ENCODE peak calls at places on chromosomes 12 and 14, in eight cellular contexts. P, O, N, Z, C, U, K and A are unnamed samples.

GRCh38 chr14:36773136-36773540 is 111.5 kb downstream of the PAX9 start:
- DNase-seq in N (no peak), C (no peak), Z (peak), P (no peak), O (peak), U (peak), K (no peak), A (peak)

GRCh38 chr14:92706386-92706785 is 42.0 kb downstream of the LGMN start:
- DNase-seq in P (no peak), O (no peak), N (no peak), K (no peak), C (no peak), U (no peak), Z (no peak), A (no peak)

GRCh38 chr14:97723834-97724770 is 926.9 kb downstream of the VRK1 start:
- DNase-seq in K (no peak), C (no peak), P (no peak), U (no peak), Z (no peak), N (no peak), O (no peak), A (no peak)

GRCh38 chr12:104578453-104578852 is 121.7 kb downstream of the CHST11 start:
- DNase-seq in O (no peak), N (peak), K (no peak), U (peak), Z (peak), C (no peak), P (no peak), A (peak)

GRCh38 chr12:26471560-26471959 is 276.2 kb downstream of the SSPN start:
- DNase-seq in K (no peak), O (no peak), C (no peak), P (no peak), U (no peak), Z (peak), N (no peak), A (peak)

GRCh38 chr14:22393796-22394195 is 195.2 kb downstream of the DAD1 start:
- DNase-seq in K (no peak), N (no peak), P (no peak), U (no peak), O (no peak), C (no peak), Z (no peak), A (no peak)

GRCh38 chr12:2578772-2579171 is 216.0 kb upstream of the FKBP4 start:
- DNase-seq in Z (no peak), P (no peak), K (no peak), C (no peak), N (no peak), O (no peak), U (no peak), A (no peak)

GRCh38 chr12:54262403-54262925 is 17.5 kb downstream of the CBX5 start:
- DNase-seq in N (no peak), K (no peak), P (no peak), O (no peak), U (peak), C (no peak), Z (peak), A (peak)

GRCh38 chr12:52307836-52308806 is 13.1 kb downstream of the KRT83 start:
- DNase-seq in K (peak), O (peak), N (peak), P (peak), U (peak), C (no peak), Z (peak), A (peak)

GRCh38 chr12:55607821-55608602 is 28.7 kb upstream of the OR10P1 start:
- DNase-seq in N (no peak), K (no peak), O (no peak), Z (no peak), U (no peak), P (no peak), C (no peak), A (no peak)

GRCh38 chr12:7459973-7460372 is 16.0 kb upstream of the CD163L1 start:
- DNase-seq in O (no peak), N (no peak), U (no peak), P (no peak), K (no peak), Z (no peak), C (no peak), A (no peak)

GRCh38 chr12:24909667-24910066 is 39.2 kb downstream of the BCAT1 start:
- DNase-seq in U (peak), Z (peak), O (no peak), C (no peak), P (no peak), N (no peak), K (no peak), A (peak)

GRCh38 chr12:65324056-65324455 is 45.6 kb downstream of the MSRB3 start:
- DNase-seq in P (no peak), K (no peak), N (peak), U (no peak), Z (no peak), O (no peak), C (no peak), A (peak)

GRCh38 chr12:102950107-102950949 is 7.1 kb upstream of the ASCL1 start:
- DNase-seq in U (no peak), P (no peak), N (peak), Z (no peak), K (no peak), C (no peak), O (no peak), A (no peak)

GRCh38 chr14:58732387-58732786 is 94.6 kb downstream of the DACT1 start:
- DNase-seq in K (no peak), U (no peak), C (no peak), P (no peak), N (no peak), O (no peak), Z (no peak), A (no peak)

GRCh38 chr14:103109789-103110415 is 13.4 kb upstream of the TNFAIP2 start:
- DNase-seq in U (peak), O (no peak), P (no peak), C (no peak), N (peak), K (no peak), Z (peak), A (peak)

GRCh38 chr14:30610719-30611388 is 11.3 kb upstream of the SCFD1 start:
- DNase-seq in C (no peak), U (peak), K (no peak), N (no peak), P (no peak), Z (peak), O (peak), A (peak)

GRCh38 chr14:95374262-95374997 is 54.7 kb upstream of the CLMN start:
- DNase-seq in P (no peak), U (no peak), Z (no peak), K (no peak), N (peak), O (no peak), C (no peak), A (no peak)

GRCh38 chr12:119547016-119547415 is 46.6 kb upstream of the TMEM233 start:
- DNase-seq in N (no peak), P (no peak), K (no peak), Z (no peak), C (no peak), U (no peak), O (no peak), A (no peak)

GRCh38 chr14:105071326-105071725 is 6.1 kb upstream of the GPR132 start:
- DNase-seq in P (no peak), U (no peak), Z (no peak), C (no peak), K (no peak), O (no peak), N (no peak), A (no peak)

GRCh38 chr12:105897311-105897725 is 241.4 kb downstream of the NUAK1 start:
- DNase-seq in U (no peak), P (no peak), K (no peak), N (no peak), Z (no peak), C (no peak), O (no peak), A (no peak)

GRCh38 chr12:30965613-30965985 is 39.1 kb downstream of the TSPAN11 start:
- DNase-seq in C (no peak), N (no peak), K (no peak), O (no peak), P (no peak), Z (no peak), U (no peak), A (peak)

GRCh38 chr14:101068293-101068957 is 164.9 kb upstream of the RTL1 start:
- DNase-seq in C (no peak), Z (no peak), P (no peak), O (no peak), N (no peak), U (no peak), K (no peak), A (no peak)

GRCh38 chr12:71846322-71846940 is 6.9 kb downstream of the TBC1D15 start:
- DNase-seq in Z (peak), P (no peak), U (peak), O (no peak), K (no peak), N (no peak), C (no peak), A (peak)

GRCh38 chr12:38144601-38145436 is 171.8 kb upstream of the ALG10B start:
- DNase-seq in K (no peak), N (no peak), Z (no peak), P (no peak), U (no peak), C (no peak), O (no peak), A (no peak)

GRCh38 chr14:47675489-47676300 is at the start of gene MDGA2:
- DNase-seq in P (peak), N (peak), C (no peak), O (peak), U (no peak), Z (peak), K (peak), A (peak)

GRCh38 chr14:34302654-34303053 is 159.4 kb downstream of the SPTSSA start:
- DNase-seq in C (no peak), U (no peak), O (no peak), Z (no peak), K (no peak), N (no peak), P (no peak), A (no peak)

GRCh38 chr12:33759279-33759678 is 263.0 kb upstream of the ALG10 start:
- DNase-seq in U (no peak), C (no peak), K (no peak), Z (no peak), P (no peak), O (no peak), N (no peak), A (no peak)

GRCh38 chr14:68307769-68308168 is 485.1 kb downstream of the ZFP36L1 start:
- DNase-seq in K (no peak), O (no peak), N (no peak), C (no peak), Z (peak), U (no peak), P (no peak), A (peak)

GRCh38 chr12:128754275-128754674 is 69.5 kb downstream of the SLC15A4 start:
- DNase-seq in N (no peak), O (no peak), P (no peak), U (no peak), C (no peak), Z (no peak), K (no peak), A (no peak)

GRCh38 chr12:112939761-112940357 is 1.6 kb downstream of the OAS3 start:
- DNase-seq in O (no peak), P (no peak), Z (no peak), C (no peak), N (no peak), K (no peak), U (peak), A (no peak)

GRCh38 chr14:96368534-96368933 is 5.2 kb downstream of the GSKIP start:
- DNase-seq in K (no peak), U (no peak), P (no peak), N (no peak), Z (no peak), C (no peak), O (no peak), A (peak)

GRCh38 chr14:36208690-36209278 is 32.3 kb upstream of the PTCSC3 start:
- DNase-seq in O (no peak), N (no peak), C (no peak), K (no peak), Z (no peak), P (no peak), U (no peak), A (no peak)

GRCh38 chr12:124259168-124260066 is 35.5 kb upstream of the RFLNA start:
- DNase-seq in N (no peak), C (no peak), O (no peak), K (no peak), Z (peak), P (no peak), U (peak), A (peak)